ENCODE peak calls at places on chromosomes 11 and 22, in five cellular contexts. One of them, this sample, is unnamed. For H3K4me1, the result is how much of the 10 kb centered on the place peaks cover.

GRCh38 chr11:120816176-120816575 is 207.7 kb upstream of the TBCEL start:
- DNase-seq in adipocyte: no peak
- DNase-seq in sigmoid colon: no peak
- DNase-seq in DND-41: no peak
- DNase-seq in transverse colon: no peak
- DNase-seq in this sample: no peak

GRCh38 chr11:116162541-116163230 is 610.1 kb downstream of the BUD13 start:
- DNase-seq in adipocyte: no peak
- DNase-seq in sigmoid colon: no peak
- DNase-seq in DND-41: no peak
- DNase-seq in transverse colon: no peak
- DNase-seq in this sample: no peak

GRCh38 chr11:95676280-95676679 is 113.3 kb downstream of the FAM76B start:
- DNase-seq in adipocyte: no peak
- DNase-seq in sigmoid colon: no peak
- DNase-seq in DND-41: no peak
- DNase-seq in transverse colon: no peak
- DNase-seq in this sample: no peak

GRCh38 chr11:134157451-134157850 is 66.3 kb downstream of the NCAPD3 start:
- DNase-seq in adipocyte: peak
- DNase-seq in sigmoid colon: no peak
- DNase-seq in DND-41: no peak
- DNase-seq in transverse colon: no peak
- DNase-seq in this sample: no peak

GRCh38 chr11:2816941-2817421 is 68.6 kb downstream of the CDKN1C start:
- DNase-seq in adipocyte: peak
- DNase-seq in sigmoid colon: peak
- DNase-seq in DND-41: no peak
- DNase-seq in transverse colon: peak
- DNase-seq in this sample: peak

GRCh38 chr11:11407738-11408084 is 54.7 kb upstream of the CSNK2A3 start:
- DNase-seq in adipocyte: no peak
- DNase-seq in sigmoid colon: no peak
- DNase-seq in DND-41: no peak
- DNase-seq in transverse colon: no peak
- DNase-seq in this sample: no peak

GRCh38 chr11:121446752-121447156 is 5.4 kb upstream of the SORL1 start:
- DNase-seq in adipocyte: peak
- DNase-seq in sigmoid colon: no peak
- DNase-seq in DND-41: no peak
- DNase-seq in transverse colon: no peak
- DNase-seq in this sample: no peak

GRCh38 chr11:11569936-11570491 is 51.8 kb downstream of the GALNT18 start:
- DNase-seq in adipocyte: no peak
- DNase-seq in sigmoid colon: peak
- DNase-seq in DND-41: no peak
- DNase-seq in transverse colon: peak
- DNase-seq in this sample: peak

GRCh38 chr11:111697910-111698309 is 68.3 kb downstream of the PPP2R1B start:
- DNase-seq in adipocyte: no peak
- DNase-seq in sigmoid colon: no peak
- DNase-seq in DND-41: no peak
- DNase-seq in transverse colon: no peak
- DNase-seq in this sample: no peak

GRCh38 chr22:37971475-37972434 is 12.6 kb downstream of the SOX10 start:
- DNase-seq in adipocyte: no peak
- DNase-seq in sigmoid colon: no peak
- DNase-seq in DND-41: no peak
- DNase-seq in transverse colon: no peak
- DNase-seq in this sample: no peak

GRCh38 chr11:126109941-126110731 is 47.5 kb upstream of the CDON start:
- DNase-seq in adipocyte: peak
- DNase-seq in sigmoid colon: no peak
- DNase-seq in DND-41: no peak
- DNase-seq in transverse colon: no peak
- DNase-seq in this sample: no peak

GRCh38 chr11:118132385-118133151 is 20.1 kb downstream of the SCN4B start:
- DNase-seq in adipocyte: no peak
- DNase-seq in sigmoid colon: peak
- DNase-seq in DND-41: no peak
- DNase-seq in transverse colon: no peak
- DNase-seq in this sample: no peak

GRCh38 chr11:31809857-31810778 is 1.0 kb downstream of the PAX6 start:
- DNase-seq in adipocyte: peak
- DNase-seq in sigmoid colon: peak
- DNase-seq in DND-41: no peak
- DNase-seq in transverse colon: no peak
- DNase-seq in this sample: peak
- H3K4me3 ChIP-seq in adipocyte: peak
- H3K4me3 ChIP-seq in sigmoid colon: peak
- H3K4me3 ChIP-seq in DND-41: no peak
- H3K4me3 ChIP-seq in transverse colon: peak
- H3K4me3 ChIP-seq in this sample: peak

DNA sequence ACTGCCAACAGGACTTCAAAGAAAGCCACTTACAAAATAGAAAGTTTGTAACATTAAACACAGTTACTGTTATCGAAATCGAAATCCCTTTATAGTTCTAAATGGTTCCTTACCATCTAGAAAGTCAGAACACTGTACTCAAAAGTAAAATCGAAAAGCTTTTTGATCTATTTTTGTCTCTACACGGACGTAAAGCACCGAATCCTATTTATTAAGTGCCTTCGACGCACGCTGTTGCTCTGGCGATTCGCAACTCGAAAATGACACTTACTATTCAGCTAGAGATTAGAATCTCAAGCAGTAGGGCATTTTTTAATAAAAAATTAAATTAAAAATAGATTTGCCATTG is 78.3 kb downstream of the LARGE1 start:
- DNase-seq in adipocyte: no peak
- DNase-seq in sigmoid colon: no peak
- DNase-seq in DND-41: no peak
- DNase-seq in transverse colon: no peak
- DNase-seq in this sample: no peak
- H3K4me1 ChIP-seq in adipocyte: under half
- H3K4me1 ChIP-seq in sigmoid colon: under half
- H3K4me1 ChIP-seq in DND-41: under half
- H3K4me1 ChIP-seq in transverse colon: under half
- H3K4me1 ChIP-seq in this sample: under half

GRCh38 chr11:71251159-71251721 is 1.1 kb downstream of the SHANK2 start:
- DNase-seq in adipocyte: peak
- DNase-seq in sigmoid colon: no peak
- DNase-seq in DND-41: no peak
- DNase-seq in transverse colon: peak
- DNase-seq in this sample: peak

GRCh38 chr11:71252434-71252781 is at the start of gene SHANK2:
- DNase-seq in adipocyte: no peak
- DNase-seq in sigmoid colon: no peak
- DNase-seq in DND-41: no peak
- DNase-seq in transverse colon: peak
- DNase-seq in this sample: peak

GRCh38 chr11:71250512-71251158 is 1.7 kb downstream of the SHANK2 start:
- DNase-seq in adipocyte: no peak
- DNase-seq in sigmoid colon: no peak
- DNase-seq in DND-41: no peak
- DNase-seq in transverse colon: peak
- DNase-seq in this sample: no peak

GRCh38 chr11:71252782-71253730 is 679 bp upstream of the SHANK2 start:
- DNase-seq in adipocyte: peak
- DNase-seq in sigmoid colon: no peak
- DNase-seq in DND-41: no peak
- DNase-seq in transverse colon: peak
- DNase-seq in this sample: peak

GRCh38 chr11:71251761-71252433 is 480 bp downstream of the SHANK2 start:
- DNase-seq in adipocyte: peak
- DNase-seq in sigmoid colon: no peak
- DNase-seq in DND-41: no peak
- DNase-seq in transverse colon: peak
- DNase-seq in this sample: no peak
- H3K4me3 ChIP-seq in adipocyte: peak
- H3K4me3 ChIP-seq in sigmoid colon: peak
- H3K4me3 ChIP-seq in DND-41: no peak
- H3K4me3 ChIP-seq in transverse colon: peak
- H3K4me3 ChIP-seq in this sample: peak

GRCh38 chr11:35160248-35160820 is 21.4 kb downstream of the CD44 start:
- DNase-seq in adipocyte: peak
- DNase-seq in sigmoid colon: no peak
- DNase-seq in DND-41: no peak
- DNase-seq in transverse colon: no peak
- DNase-seq in this sample: no peak
- H3K4me1 ChIP-seq in adipocyte: half or more
- H3K4me1 ChIP-seq in sigmoid colon: half or more
- H3K4me1 ChIP-seq in DND-41: under half
- H3K4me1 ChIP-seq in transverse colon: under half
- H3K4me1 ChIP-seq in this sample: half or more

DNA sequence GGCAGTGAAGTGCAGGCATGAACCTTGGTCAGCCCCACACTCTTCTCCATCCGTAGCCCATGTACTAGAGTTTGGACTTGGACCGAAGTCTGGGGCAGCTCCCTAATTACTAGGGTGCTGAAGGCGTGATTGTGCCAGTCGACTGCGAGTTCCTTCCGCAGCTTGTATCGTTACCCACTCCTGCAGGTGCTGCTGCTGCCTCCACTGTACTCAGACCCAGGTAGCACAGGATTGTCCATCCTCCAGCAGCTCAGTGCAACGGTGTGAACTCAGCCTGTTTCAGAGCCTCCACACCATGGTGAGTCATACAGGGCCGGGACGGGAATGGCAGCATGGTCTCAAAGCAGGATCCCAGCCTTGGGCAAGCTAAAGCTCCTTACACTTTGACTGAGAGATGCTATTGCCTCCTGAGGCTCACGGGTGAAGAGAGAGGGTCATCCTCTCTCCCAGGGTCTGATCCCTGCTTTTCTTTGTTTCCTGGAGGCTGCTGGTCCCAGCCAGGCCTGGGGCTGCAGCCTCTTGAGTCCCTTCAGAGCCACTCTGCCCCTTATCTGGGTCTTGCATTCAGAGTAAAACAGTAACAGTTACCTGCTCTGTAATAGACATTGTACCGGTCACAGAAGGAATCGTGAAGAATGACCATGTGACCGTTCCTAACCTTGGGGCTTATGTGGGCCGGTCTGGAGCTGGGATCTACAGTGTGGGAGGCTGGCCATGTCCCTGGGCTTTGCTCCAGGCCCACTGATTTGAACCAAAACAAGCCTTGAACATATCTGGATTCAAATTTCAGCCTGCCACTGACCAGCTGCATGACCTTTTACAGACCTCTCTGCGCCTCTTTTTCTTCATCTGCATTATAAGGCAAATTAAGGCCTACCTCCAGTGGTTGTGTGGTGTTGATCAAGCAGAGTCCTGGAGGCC is 1.7 kb downstream of the TKFC start:
- DNase-seq in adipocyte: peak
- DNase-seq in sigmoid colon: peak
- DNase-seq in DND-41: no peak
- DNase-seq in transverse colon: no peak
- DNase-seq in this sample: no peak
- H3K4me3 ChIP-seq in adipocyte: no peak
- H3K4me3 ChIP-seq in sigmoid colon: no peak
- H3K4me3 ChIP-seq in DND-41: peak
- H3K4me3 ChIP-seq in transverse colon: no peak
- H3K4me3 ChIP-seq in this sample: no peak